ENCODE peak calls at places on chromosomes 7 and 10, in seven cellular contexts. F is activated T-cell treated with anti-CD3 and anti-CD28 coated beads, Interleukin-2, amount 50 U/mL, for 72 hours; K is skeletal muscle cell; D is right cardiac atrium; S is A172; Q is left cardiac atrium; E is heart left ventricle. W is an unnamed sample.

GRCh38 chr10:43259248-43259980 is 7.5 kb downstream of the RASGEF1A start:
- DNase-seq in F (no peak), K (no peak), D (no peak), S (no peak), Q (no peak), E (no peak), W (no peak)

GRCh38 chr10:111532139-111532538 is 455.3 kb downstream of the ADRA2A start:
- DNase-seq in F (no peak), K (no peak), D (no peak), S (no peak), Q (no peak), E (no peak), W (no peak)

GRCh38 chr7:953547-954327 is 743 bp downstream of the ADAP1 start:
- DNase-seq in F (no peak), K (no peak), D (peak; percentile 67), S (no peak), Q (peak; percentile 66), E (peak; percentile 65), W (no peak)

GRCh38 chr10:13417459-13418126 is 69.5 kb upstream of the SEPHS1 start:
- DNase-seq in F (no peak), K (no peak), D (no peak), S (peak; percentile 17), Q (no peak), E (no peak), W (no peak)

GRCh38 chr7:139644191-139644590 is 120.7 kb downstream of the CLEC2L start:
- DNase-seq in F (peak; percentile 48), K (no peak), D (no peak), S (no peak), Q (no peak), E (no peak), W (no peak)

GRCh38 chr7:33669251-33669670 is 236.1 kb upstream of the BMPER start:
- DNase-seq in F (no peak), K (no peak), D (no peak), S (peak; percentile 79), Q (no peak), E (no peak), W (no peak)

GRCh38 chr10:113880236-113880635 is 25.8 kb downstream of the NHLRC2 start:
- DNase-seq in F (no peak), K (no peak), D (no peak), S (peak; percentile 30), Q (no peak), E (no peak), W (no peak)

GRCh38 chr10:35821339-35821911 is 179.3 kb upstream of the FZD8 start:
- DNase-seq in F (no peak), K (no peak), D (no peak), S (peak; percentile 34), Q (no peak), E (no peak), W (no peak)

GRCh38 chr10:30098624-30099023 is 39.2 kb upstream of the JCAD start:
- DNase-seq in F (no peak), K (peak; percentile 76), D (no peak), S (peak; percentile 88), Q (no peak), E (no peak), W (no peak)

GRCh38 chr10:72084094-72084459 is 4.3 kb downstream of the SPOCK2 start:
- DNase-seq in F (peak; percentile 61), K (no peak), D (no peak), S (no peak), Q (no peak), E (no peak), W (no peak)

GRCh38 chr7:79781716-79782115 is 328.2 kb upstream of the MAGI2 start:
- DNase-seq in F (no peak), K (peak; percentile 12), D (no peak), S (no peak), Q (no peak), E (no peak), W (no peak)

GRCh38 chr10:6597478-6597877 is 17.4 kb upstream of the PRKCQ start:
- DNase-seq in F (no peak), K (no peak), D (no peak), S (no peak), Q (no peak), E (no peak), W (no peak)

GRCh38 chr7:117004899-117005298 is 51.6 kb downstream of the ST7 start:
- DNase-seq in F (no peak), K (no peak), D (no peak), S (no peak), Q (no peak), E (no peak), W (no peak)

GRCh38 chr7:70785427-70785826 is 346.5 kb upstream of the GALNT17 start:
- DNase-seq in F (no peak), K (no peak), D (no peak), S (no peak), Q (no peak), E (no peak), W (no peak)

GRCh38 chr7:104848386-104848990 is 165.5 kb upstream of the KMT2E start:
- DNase-seq in F (peak; percentile 53), K (no peak), D (no peak), S (peak; percentile 43), Q (no peak), E (no peak), W (peak; percentile 72)

GRCh38 chr7:21912305-21912704 is 33.4 kb downstream of the CDCA7L start:
- DNase-seq in F (no peak), K (peak; percentile 39), D (peak; percentile 55), S (no peak), Q (peak; percentile 69), E (peak; percentile 84), W (no peak)

GRCh38 chr10:14010083-14010551 is 320.6 kb downstream of the FRMD4A start:
- DNase-seq in F (no peak), K (peak; percentile 63), D (no peak), S (peak; percentile 60), Q (no peak), E (peak; percentile 49), W (no peak)

GRCh38 chr10:44425466-44425865 is 40.6 kb upstream of the CXCL12 start:
- DNase-seq in F (no peak), K (no peak), D (no peak), S (no peak), Q (no peak), E (no peak), W (no peak)

GRCh38 chr7:112437038-112437437 is 13.2 kb upstream of the IFRD1 start:
- DNase-seq in F (no peak), K (no peak), D (no peak), S (peak; percentile 65), Q (no peak), E (no peak), W (no peak)

GRCh38 chr7:7421850-7422249 is 113.8 kb downstream of the COL28A1 start:
- DNase-seq in F (no peak), K (no peak), D (no peak), S (no peak), Q (no peak), E (no peak), W (no peak)

GRCh38 chr7:77269360-77270075 is 69.9 kb upstream of the FGL2 start:
- DNase-seq in F (no peak), K (no peak), D (no peak), S (no peak), Q (no peak), E (peak; percentile 44), W (no peak)

GRCh38 chr7:86904949-86905834 is 154.3 kb downstream of the ELAPOR2 start:
- DNase-seq in F (no peak), K (no peak), D (no peak), S (peak; percentile 21), Q (no peak), E (no peak), W (no peak)

GRCh38 chr10:33327750-33328149 is 6.7 kb downstream of the NRP1 start:
- DNase-seq in F (no peak), K (no peak), D (no peak), S (no peak), Q (no peak), E (no peak), W (no peak)

GRCh38 chr10:35961501-35961900 is 319.4 kb upstream of the FZD8 start:
- DNase-seq in F (no peak), K (peak; percentile 48), D (no peak), S (peak; percentile 71), Q (no peak), E (no peak), W (no peak)

GRCh38 chr10:103476046-103476768 is 2.8 kb downstream of the CALHM3 start:
- DNase-seq in F (peak; percentile 17), K (no peak), D (no peak), S (peak; percentile 17), Q (no peak), E (no peak), W (no peak)

GRCh38 chr7:43904533-43905208 is 1.7 kb downstream of the URGCP start:
- DNase-seq in F (no peak), K (no peak), D (no peak), S (no peak), Q (no peak), E (no peak), W (no peak)

GRCh38 chr7:13821152-13821787 is 168.2 kb downstream of the ETV1 start:
- DNase-seq in F (no peak), K (peak; percentile 36), D (no peak), S (no peak), Q (no peak), E (no peak), W (no peak)

GRCh38 chr7:43077732-43078391 is 34.6 kb upstream of the HECW1 start:
- DNase-seq in F (no peak), K (no peak), D (no peak), S (peak; percentile 85), Q (no peak), E (no peak), W (no peak)

GRCh38 chr7:42090056-42090455 is 147.0 kb downstream of the GLI3 start:
- DNase-seq in F (no peak), K (no peak), D (no peak), S (no peak), Q (no peak), E (no peak), W (no peak)

GRCh38 chr10:49360271-49361177 is 35.4 kb downstream of the DRGX start:
- DNase-seq in F (no peak), K (no peak), D (peak; percentile 35), S (no peak), Q (peak; percentile 44), E (peak; percentile 76), W (peak; percentile 58)